ENCODE peak calls at places on chromosomes 2 and 18, in six cellular contexts. M is mesendoderm, F is skeletal muscle cell, W is ovary, Q is lower lobe of right lung, T is GM20000. L is an unnamed sample.
A peak's percentile ranks its signal among the peaks of the same experiment; 100 is the strongest.

GRCh38 chr2:222861411-222862067 is 703 bp downstream of the ACSL3 start:
- DNase-seq in W (peak; percentile 48), F (no peak), M (no peak), Q (peak; percentile 77), T (peak; percentile 62), L (peak; percentile 36)

GRCh38 chr2:240818543-240819403 is 1.2 kb downstream of the KIF1A start:
- DNase-seq in W (no peak), F (no peak), M (peak; percentile 55), Q (no peak), T (no peak), L (no peak)

GRCh38 chr2:86622409-86622877 is 1.2 kb downstream of the RNF103 start:
- DNase-seq in F (no peak), T (no peak), Q (peak; percentile 60), M (peak; percentile 43), W (peak; percentile 31), L (peak; percentile 32)

GRCh38 chr2:224968051-224968450 is 74.2 kb downstream of the DOCK10 start:
- DNase-seq in W (no peak), T (no peak), Q (no peak), M (no peak), F (no peak), L (no peak)

GRCh38 chr2:38057651-38058410 is 18.1 kb downstream of the CYP1B1 start:
- DNase-seq in W (no peak), T (no peak), Q (no peak), F (no peak), M (peak; percentile 10), L (no peak)

GRCh38 chr2:73297151-73297559 is 3.8 kb upstream of the EGR4 start:
- DNase-seq in T (no peak), W (no peak), F (no peak), Q (no peak), M (no peak), L (no peak)

GRCh38 chr18:54020346-54020745 is 204.1 kb downstream of the MBD2 start:
- DNase-seq in F (no peak), W (no peak), Q (no peak), M (no peak), T (no peak), L (no peak)

GRCh38 chr2:38554973-38555595 is 47.6 kb downstream of the HNRNPLL start:
- DNase-seq in Q (no peak), F (no peak), W (no peak), M (peak; percentile 66), T (no peak), L (no peak)

GRCh38 chr2:45814951-45815621 is 163.6 kb downstream of the PRKCE start:
- DNase-seq in W (no peak), F (no peak), Q (no peak), M (peak; percentile 48), T (no peak), L (peak; percentile 35)

L was measured in ELF-1.